ENCODE peak calls at places on chromosomes 4 and X, in ten cellular contexts. N, R, M, H, W, B, V, A, D and G are unnamed samples.

GRCh38 chr4:48138936-48139335 is 4.9 kb upstream of the TXK start:
- DNase-seq in N (no peak), R (no peak), M (no peak), H (no peak), W (no peak), B (no peak), V (peak), A (peak), D (no peak), G (no peak)

GRCh38 chr4:48100248-48100647 is 33.8 kb downstream of the TXK start:
- DNase-seq in N (no peak), R (no peak), M (no peak), H (no peak), W (no peak), B (no peak), V (no peak), A (no peak), D (no peak), G (no peak)

GRCh38 chr4:145299380-145300076 is 119.1 kb upstream of the OTUD4 start:
- DNase-seq in N (no peak), R (peak), M (peak), H (no peak), W (no peak), B (peak), V (peak), A (peak), D (no peak), G (peak)

GRCh38 chr4:39320381-39321115 is 45.6 kb downstream of the RFC1 start:
- DNase-seq in N (no peak), R (peak), M (no peak), H (no peak), W (no peak), B (no peak), V (no peak), A (no peak), D (no peak), G (no peak)

GRCh38 chr4:122701965-122702364 is 30.5 kb upstream of the BBS12 start:
- DNase-seq in N (no peak), R (no peak), M (no peak), H (no peak), W (no peak), B (no peak), V (no peak), A (no peak), D (no peak), G (no peak)

GRCh38 chr4:159401791-159402380 is 299.0 kb downstream of the RAPGEF2 start:
- DNase-seq in N (peak), R (peak), M (peak), H (peak), W (no peak), B (no peak), V (no peak), A (no peak), D (peak), G (no peak)

GRCh38 chr4:82462415-82462831 is 32.0 kb downstream of the ENOPH1 start:
- DNase-seq in N (peak), R (peak), M (peak), H (peak), W (peak), B (peak), V (peak), A (peak), D (peak), G (peak)

GRCh38 chr4:86497980-86498379 is 96.1 kb upstream of the PTPN13 start:
- DNase-seq in N (no peak), R (no peak), M (no peak), H (no peak), W (no peak), B (no peak), V (no peak), A (no peak), D (peak), G (no peak)

GRCh38 chrX:20595928-20596550 is 329.3 kb upstream of the RPS6KA3 start:
- DNase-seq in N (no peak), R (peak), M (no peak), H (no peak), W (peak), B (no peak), V (no peak), A (no peak), D (no peak), G (no peak)

GRCh38 chrX:129831486-129831885 is 12.2 kb downstream of the ZDHHC9 start:
- DNase-seq in N (no peak), R (no peak), M (no peak), H (no peak), W (no peak), B (no peak), V (no peak), A (no peak), D (peak), G (no peak)

GRCh38 chr4:94559351-94559806 is 107.6 kb downstream of the PDLIM5 start:
- DNase-seq in N (no peak), R (peak), M (peak), H (no peak), W (no peak), B (no peak), V (no peak), A (no peak), D (no peak), G (no peak)

GRCh38 chrX:131441033-131441432 is 102.8 kb upstream of the OR13H1 start:
- DNase-seq in N (peak), R (peak), M (no peak), H (no peak), W (no peak), B (no peak), V (no peak), A (no peak), D (no peak), G (no peak)

GRCh38 chrX:85309717-85310116 is 65.9 kb downstream of the ZNF711 start:
- DNase-seq in N (peak), R (no peak), M (no peak), H (no peak), W (peak), B (peak), V (peak), A (no peak), D (peak), G (no peak)

GRCh38 chr4:7466904-7467303 is 32.2 kb upstream of the PSAPL1 start:
- DNase-seq in N (no peak), R (no peak), M (no peak), H (no peak), W (no peak), B (no peak), V (no peak), A (no peak), D (no peak), G (no peak)

GRCh38 chr4:32462944-32463343 is 1742.8 kb downstream of the PCDH7 start:
- DNase-seq in N (peak), R (peak), M (peak), H (no peak), W (peak), B (peak), V (peak), A (peak), D (peak), G (no peak)

GRCh38 chr4:7649741-7650531 is 215.2 kb upstream of the PSAPL1 start:
- DNase-seq in N (no peak), R (no peak), M (peak), H (peak), W (no peak), B (peak), V (peak), A (no peak), D (no peak), G (peak)

GRCh38 chr4:169009281-169010124 is 552 bp downstream of the CBR4 start:
- DNase-seq in N (peak), R (peak), M (peak), H (no peak), W (peak), B (peak), V (peak), A (peak), D (peak), G (peak)
- TF ChIP-seq CTCF in N (peak), R (no peak), M (peak), H (peak), W (peak), B (peak), V (peak), A (peak), D (peak), G (peak)

DNA sequence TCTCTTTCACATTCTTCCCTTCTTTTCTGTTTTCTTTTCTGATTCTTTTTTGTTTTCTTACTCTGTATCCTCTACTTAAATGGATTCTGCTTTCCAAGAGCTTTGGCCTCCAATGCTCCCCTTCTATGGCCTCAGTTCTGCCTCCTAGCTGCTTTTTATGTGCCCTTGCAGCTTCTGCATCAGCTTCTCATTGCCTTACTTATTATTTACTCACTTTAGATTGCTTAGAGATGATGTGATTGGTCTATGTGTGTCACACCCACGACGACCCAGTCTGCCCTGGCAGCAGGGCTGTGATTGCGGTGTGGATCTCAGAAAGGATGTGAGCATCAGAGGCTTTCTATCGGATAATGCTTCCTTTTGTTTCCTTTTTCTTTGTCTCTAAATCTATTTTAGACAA is 71.8 kb upstream of the SMARCA5 start:
- DNase-seq in N (peak), R (no peak), M (no peak), H (no peak), W (peak), B (no peak), V (no peak), A (no peak), D (peak), G (no peak)
- TF ChIP-seq CTCF in N (no peak), R (no peak), M (no peak), H (peak), W (peak), B (peak), V (peak), A (no peak), D (no peak), G (no peak)

DNA sequence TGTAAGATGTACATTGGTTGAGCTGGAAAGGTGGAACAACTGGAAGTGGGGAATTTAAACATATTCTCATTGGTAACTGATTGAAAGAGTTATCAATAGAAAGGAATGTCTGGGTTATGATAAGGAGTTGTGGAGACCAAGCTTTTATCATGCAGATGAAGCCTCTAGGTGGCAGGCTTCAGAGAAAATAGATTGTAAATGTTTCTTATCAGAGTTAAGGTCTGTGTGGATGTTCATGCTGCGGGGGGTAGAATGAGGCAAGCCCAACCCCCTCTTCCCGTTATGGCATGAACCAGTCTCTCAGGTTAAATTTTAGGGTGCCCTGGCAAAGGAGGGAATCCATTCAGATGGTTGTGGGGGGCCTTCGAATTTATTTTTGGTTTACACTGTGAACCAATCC is 16.0 kb downstream of the ARSD start:
- DNase-seq in N (no peak), R (no peak), M (no peak), H (no peak), W (no peak), B (no peak), V (no peak), A (no peak), D (no peak), G (no peak)
- TF ChIP-seq CTCF in N (peak), R (peak), M (no peak), H (peak), W (no peak), B (peak), V (peak), A (no peak), D (peak), G (no peak)

DNA sequence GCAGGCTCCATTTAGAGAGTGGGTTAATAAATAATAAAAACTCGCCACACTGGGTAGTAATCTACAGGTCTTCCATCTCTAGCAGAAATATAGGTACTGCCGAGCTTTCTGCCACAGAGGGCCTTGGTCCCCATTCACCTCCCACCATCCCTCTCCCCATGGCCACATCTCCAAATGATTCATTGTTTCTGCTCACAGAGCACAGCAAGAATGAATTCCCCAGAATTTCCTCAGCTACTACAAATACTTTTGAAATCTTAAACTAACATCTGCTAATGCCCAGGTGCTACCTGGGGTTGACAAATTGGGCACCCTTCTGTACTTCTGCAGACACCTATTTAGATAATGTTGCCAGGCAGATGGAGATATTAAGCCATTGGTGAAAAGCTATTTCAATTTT is 5.1 kb downstream of the PHEX start:
- DNase-seq in N (no peak), R (no peak), M (no peak), H (no peak), W (no peak), B (no peak), V (no peak), A (no peak), D (no peak), G (no peak)
- TF ChIP-seq CTCF in N (no peak), R (no peak), M (no peak), H (no peak), W (no peak), B (no peak), V (no peak), A (no peak), D (no peak), G (no peak)

DNA sequence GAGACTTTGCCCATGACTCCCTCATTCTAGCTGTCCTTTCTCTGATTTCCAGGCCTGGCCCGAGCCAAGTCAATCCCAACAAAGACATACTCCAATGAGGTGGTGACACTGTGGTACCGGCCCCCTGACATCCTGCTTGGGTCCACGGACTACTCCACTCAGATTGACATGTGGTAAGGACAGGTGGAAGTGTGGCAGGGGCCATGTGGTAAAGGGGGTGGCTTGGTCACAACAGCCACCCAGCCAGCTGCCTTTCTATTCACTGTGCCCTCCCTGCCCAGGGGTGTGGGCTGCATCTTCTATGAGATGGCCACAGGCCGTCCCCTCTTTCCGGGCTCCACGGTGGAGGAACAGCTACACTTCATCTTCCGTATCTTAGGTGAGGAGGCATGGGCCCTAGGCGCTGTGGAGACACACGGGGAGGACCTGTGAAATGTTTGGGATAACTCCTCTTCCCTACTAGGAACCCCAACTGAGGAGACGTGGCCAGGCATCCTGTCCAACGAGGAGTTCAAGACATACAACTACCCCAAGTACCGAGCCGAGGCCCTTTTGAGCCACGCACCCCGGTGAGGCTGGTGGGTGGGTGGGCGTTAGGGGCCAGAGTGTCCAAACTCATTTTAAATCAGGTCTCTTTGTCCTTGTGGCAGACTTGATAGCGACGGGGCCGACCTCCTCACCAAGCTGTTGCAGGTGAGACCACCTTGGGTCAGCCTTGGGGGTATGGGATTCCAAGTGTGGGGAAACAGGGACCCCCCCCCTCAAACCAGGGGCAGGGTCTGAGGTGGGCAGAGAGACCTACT is 6.1 kb upstream of the USP11 start:
- DNase-seq in N (no peak), R (no peak), M (no peak), H (no peak), W (no peak), B (no peak), V (no peak), A (no peak), D (no peak), G (no peak)
- TF ChIP-seq CTCF in N (no peak), R (no peak), M (no peak), H (no peak), W (no peak), B (no peak), V (no peak), A (no peak), D (no peak), G (no peak)

GRCh38 chr4:181998588-181998987 is 244.6 kb upstream of the TENM3 start:
- DNase-seq in N (no peak), R (no peak), M (no peak), H (no peak), W (peak), B (no peak), V (no peak), A (no peak), D (no peak), G (no peak)
- TF ChIP-seq CTCF in N (no peak), R (no peak), M (no peak), H (peak), W (peak), B (no peak), V (no peak), A (no peak), D (peak), G (no peak)

DNA sequence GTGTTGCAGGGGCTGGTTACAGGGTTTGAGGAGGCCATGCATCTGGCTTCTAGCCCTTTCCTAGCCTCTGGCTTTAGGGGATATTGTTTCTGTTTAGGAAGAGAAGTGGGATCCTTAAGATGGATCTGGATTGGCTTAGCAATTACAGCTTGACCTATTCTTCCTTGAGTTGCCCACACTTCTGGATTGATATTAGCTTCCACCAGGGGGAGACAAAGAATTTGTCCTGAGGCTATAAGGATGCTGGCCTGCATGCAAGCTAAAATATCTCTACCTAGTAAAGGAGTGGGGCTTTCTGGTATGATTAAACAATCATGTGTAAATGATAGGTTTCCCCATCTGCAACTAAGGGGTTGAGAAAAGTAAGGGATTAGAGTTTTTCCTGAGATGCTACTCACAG is 117.2 kb downstream of the TEX13C start:
- DNase-seq in N (peak), R (peak), M (no peak), H (no peak), W (peak), B (no peak), V (peak), A (peak), D (peak), G (no peak)
- TF ChIP-seq CTCF in N (peak), R (peak), M (peak), H (no peak), W (peak), B (no peak), V (peak), A (peak), D (peak), G (no peak)

DNA sequence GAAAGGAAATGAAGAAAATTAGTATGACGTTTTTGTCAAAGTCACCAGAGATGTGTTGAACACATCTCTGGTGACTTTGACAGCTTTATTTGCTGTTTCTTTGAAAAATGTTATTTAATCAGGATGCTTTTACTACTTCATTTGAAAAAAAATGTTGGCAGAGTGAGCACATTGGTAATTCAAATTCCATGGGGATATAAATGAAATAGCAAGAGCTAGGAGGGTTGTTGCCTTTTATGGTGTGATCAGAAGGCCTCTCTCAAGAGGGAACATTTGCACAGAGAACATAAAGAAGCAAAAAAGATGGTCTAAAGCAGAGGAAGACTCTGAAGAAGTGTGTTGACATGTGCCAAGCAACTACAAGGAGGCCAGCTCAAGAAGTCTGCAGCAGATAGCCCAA is 46.6 kb upstream of the CXCL8 start:
- DNase-seq in N (no peak), R (no peak), M (no peak), H (no peak), W (no peak), B (no peak), V (no peak), A (no peak), D (no peak), G (no peak)
- TF ChIP-seq CTCF in N (no peak), R (no peak), M (no peak), H (no peak), W (no peak), B (no peak), V (no peak), A (no peak), D (no peak), G (no peak)